ENCODE peak calls at places on chromosomes 4 and X, in six cellular contexts. One of them, this sample, is unnamed. For H3K4me1, the result is how much of the 10 kb centered on the place peaks cover.

GRCh38 chrX:21821875-21822274 is 17.5 kb upstream of the MBTPS2 start:
- DNase-seq in thyroid gland: no peak
- DNase-seq in mucosa of descending colon: no peak
- DNase-seq in heart right ventricle: no peak
- DNase-seq in A549: no peak
- DNase-seq in ovary: no peak
- DNase-seq in this sample: no peak

GRCh38 chr4:56637791-56638190 is 43.3 kb downstream of the HOPX start:
- DNase-seq in thyroid gland: no peak
- DNase-seq in mucosa of descending colon: no peak
- DNase-seq in heart right ventricle: no peak
- DNase-seq in A549: no peak
- DNase-seq in ovary: no peak
- DNase-seq in this sample: no peak

GRCh38 chr4:18846313-18846712 is 824.8 kb upstream of the LCORL start:
- DNase-seq in thyroid gland: no peak
- DNase-seq in mucosa of descending colon: no peak
- DNase-seq in heart right ventricle: no peak
- DNase-seq in A549: no peak
- DNase-seq in ovary: no peak
- DNase-seq in this sample: no peak

GRCh38 chr4:19739101-19739651 is 512.5 kb upstream of the SLIT2 start:
- DNase-seq in thyroid gland: peak
- DNase-seq in mucosa of descending colon: no peak
- DNase-seq in heart right ventricle: no peak
- DNase-seq in A549: no peak
- DNase-seq in ovary: no peak
- DNase-seq in this sample: no peak

GRCh38 chr4:108333353-108333920 is 164.7 kb upstream of the LEF1 start:
- DNase-seq in thyroid gland: no peak
- DNase-seq in mucosa of descending colon: no peak
- DNase-seq in heart right ventricle: no peak
- DNase-seq in A549: no peak
- DNase-seq in ovary: no peak
- DNase-seq in this sample: no peak

GRCh38 chrX:16807548-16807947 is 21.3 kb downstream of the TXLNG start:
- DNase-seq in thyroid gland: no peak
- DNase-seq in mucosa of descending colon: no peak
- DNase-seq in heart right ventricle: no peak
- DNase-seq in A549: no peak
- DNase-seq in ovary: no peak
- DNase-seq in this sample: no peak

GRCh38 chr4:94406668-94407437 is 44.9 kb upstream of the PDLIM5 start:
- DNase-seq in thyroid gland: peak
- DNase-seq in mucosa of descending colon: peak
- DNase-seq in heart right ventricle: peak
- DNase-seq in A549: no peak
- DNase-seq in ovary: peak
- DNase-seq in this sample: peak

GRCh38 chr4:19678763-19679162 is 572.9 kb upstream of the SLIT2 start:
- DNase-seq in thyroid gland: no peak
- DNase-seq in mucosa of descending colon: no peak
- DNase-seq in heart right ventricle: no peak
- DNase-seq in A549: no peak
- DNase-seq in ovary: no peak
- DNase-seq in this sample: no peak

GRCh38 chrX:131271274-131271673 is 17.8 kb downstream of the IGSF1 start:
- DNase-seq in thyroid gland: no peak
- DNase-seq in mucosa of descending colon: no peak
- DNase-seq in heart right ventricle: no peak
- DNase-seq in A549: no peak
- DNase-seq in ovary: no peak
- DNase-seq in this sample: no peak

GRCh38 chr4:134154097-134154496 is 47.5 kb downstream of the PABPC4L start:
- DNase-seq in thyroid gland: no peak
- DNase-seq in mucosa of descending colon: no peak
- DNase-seq in heart right ventricle: no peak
- DNase-seq in A549: no peak
- DNase-seq in ovary: no peak
- DNase-seq in this sample: no peak

GRCh38 chrX:110410598-110410997 is 52.0 kb downstream of the RTL9 start:
- DNase-seq in thyroid gland: no peak
- DNase-seq in mucosa of descending colon: no peak
- DNase-seq in heart right ventricle: no peak
- DNase-seq in A549: no peak
- DNase-seq in ovary: no peak
- DNase-seq in this sample: no peak

GRCh38 chr4:110978761-110979160 is 355.9 kb upstream of the PITX2 start:
- DNase-seq in thyroid gland: no peak
- DNase-seq in mucosa of descending colon: no peak
- DNase-seq in heart right ventricle: no peak
- DNase-seq in A549: no peak
- DNase-seq in ovary: no peak
- DNase-seq in this sample: no peak

GRCh38 chr4:17066972-17067371 is 168.5 kb upstream of the LDB2 start:
- DNase-seq in thyroid gland: no peak
- DNase-seq in mucosa of descending colon: no peak
- DNase-seq in heart right ventricle: no peak
- DNase-seq in A549: peak
- DNase-seq in ovary: no peak
- DNase-seq in this sample: no peak

GRCh38 chr4:57369446-57369845 is 259.3 kb upstream of the IGFBP7 start:
- DNase-seq in thyroid gland: no peak
- DNase-seq in mucosa of descending colon: no peak
- DNase-seq in heart right ventricle: no peak
- DNase-seq in A549: no peak
- DNase-seq in ovary: no peak
- DNase-seq in this sample: no peak

GRCh38 chrX:70293621-70294020 is 3.7 kb downstream of the KIF4A start:
- DNase-seq in thyroid gland: no peak
- DNase-seq in mucosa of descending colon: no peak
- DNase-seq in heart right ventricle: no peak
- DNase-seq in A549: no peak
- DNase-seq in ovary: no peak
- DNase-seq in this sample: no peak

GRCh38 chr4:27096142-27096824 is 235.6 kb downstream of the STIM2 start:
- DNase-seq in thyroid gland: no peak
- DNase-seq in mucosa of descending colon: no peak
- DNase-seq in heart right ventricle: no peak
- DNase-seq in A549: no peak
- DNase-seq in ovary: no peak
- DNase-seq in this sample: no peak

GRCh38 chr4:189974056-189974455 is 33.4 kb downstream of the FRG1 start:
- DNase-seq in thyroid gland: no peak
- DNase-seq in mucosa of descending colon: no peak
- DNase-seq in heart right ventricle: no peak
- DNase-seq in A549: peak
- DNase-seq in ovary: no peak
- DNase-seq in this sample: no peak

GRCh38 chrX:131322646-131323045 is 33.5 kb upstream of the IGSF1 start:
- DNase-seq in thyroid gland: no peak
- DNase-seq in mucosa of descending colon: no peak
- DNase-seq in heart right ventricle: no peak
- DNase-seq in A549: no peak
- DNase-seq in ovary: no peak
- DNase-seq in this sample: no peak

GRCh38 chr4:58225460-58225859 is 1115.3 kb upstream of the IGFBP7 start:
- DNase-seq in thyroid gland: no peak
- DNase-seq in mucosa of descending colon: no peak
- DNase-seq in heart right ventricle: no peak
- DNase-seq in A549: no peak
- DNase-seq in ovary: no peak
- DNase-seq in this sample: no peak

GRCh38 chr4:78379991-78380739 is 171.4 kb upstream of the ANXA3 start:
- DNase-seq in thyroid gland: no peak
- DNase-seq in mucosa of descending colon: peak
- DNase-seq in heart right ventricle: no peak
- DNase-seq in A549: no peak
- DNase-seq in ovary: no peak
- DNase-seq in this sample: no peak

GRCh38 chrX:36431819-36432218 is 512.3 kb downstream of the CFAP47 start:
- DNase-seq in thyroid gland: no peak
- DNase-seq in mucosa of descending colon: no peak
- DNase-seq in heart right ventricle: no peak
- DNase-seq in A549: peak
- DNase-seq in ovary: no peak
- DNase-seq in this sample: no peak

GRCh38 chr4:89356086-89356485 is 48.5 kb upstream of the GPRIN3 start:
- DNase-seq in thyroid gland: peak
- DNase-seq in mucosa of descending colon: no peak
- DNase-seq in heart right ventricle: no peak
- DNase-seq in A549: no peak
- DNase-seq in ovary: no peak
- DNase-seq in this sample: no peak

GRCh38 chr4:138045036-138045435 is 197.1 kb downstream of the SLC7A11 start:
- DNase-seq in thyroid gland: no peak
- DNase-seq in mucosa of descending colon: no peak
- DNase-seq in heart right ventricle: no peak
- DNase-seq in A549: no peak
- DNase-seq in ovary: no peak
- DNase-seq in this sample: no peak

GRCh38 chrX:13119386-13119785 is 75.0 kb upstream of the FAM9C start:
- DNase-seq in thyroid gland: no peak
- DNase-seq in mucosa of descending colon: no peak
- DNase-seq in heart right ventricle: no peak
- DNase-seq in A549: no peak
- DNase-seq in ovary: no peak
- DNase-seq in this sample: no peak
- H3K4me1 ChIP-seq in thyroid gland: under half
- H3K4me1 ChIP-seq in mucosa of descending colon: under half
- H3K4me1 ChIP-seq in heart right ventricle: under half
- H3K4me1 ChIP-seq in A549: half or more
- H3K4me1 ChIP-seq in ovary: under half
- H3K4me1 ChIP-seq in this sample: under half

GRCh38 chr4:85755285-85755684 is 280.3 kb downstream of the ARHGAP24 start:
- DNase-seq in thyroid gland: no peak
- DNase-seq in mucosa of descending colon: no peak
- DNase-seq in heart right ventricle: no peak
- DNase-seq in A549: no peak
- DNase-seq in ovary: no peak
- DNase-seq in this sample: no peak

GRCh38 chr4:85760521-85760920 is 285.6 kb downstream of the ARHGAP24 start:
- DNase-seq in thyroid gland: no peak
- DNase-seq in mucosa of descending colon: no peak
- DNase-seq in heart right ventricle: no peak
- DNase-seq in A549: no peak
- DNase-seq in ovary: peak
- DNase-seq in this sample: no peak

GRCh38 chr4:85759392-85759791 is 284.4 kb downstream of the ARHGAP24 start:
- DNase-seq in thyroid gland: no peak
- DNase-seq in mucosa of descending colon: no peak
- DNase-seq in heart right ventricle: no peak
- DNase-seq in A549: no peak
- DNase-seq in ovary: no peak
- DNase-seq in this sample: no peak

GRCh38 chr4:85761803-85762202 is 286.9 kb downstream of the ARHGAP24 start:
- DNase-seq in thyroid gland: no peak
- DNase-seq in mucosa of descending colon: peak
- DNase-seq in heart right ventricle: peak
- DNase-seq in A549: no peak
- DNase-seq in ovary: peak
- DNase-seq in this sample: no peak

DNA sequence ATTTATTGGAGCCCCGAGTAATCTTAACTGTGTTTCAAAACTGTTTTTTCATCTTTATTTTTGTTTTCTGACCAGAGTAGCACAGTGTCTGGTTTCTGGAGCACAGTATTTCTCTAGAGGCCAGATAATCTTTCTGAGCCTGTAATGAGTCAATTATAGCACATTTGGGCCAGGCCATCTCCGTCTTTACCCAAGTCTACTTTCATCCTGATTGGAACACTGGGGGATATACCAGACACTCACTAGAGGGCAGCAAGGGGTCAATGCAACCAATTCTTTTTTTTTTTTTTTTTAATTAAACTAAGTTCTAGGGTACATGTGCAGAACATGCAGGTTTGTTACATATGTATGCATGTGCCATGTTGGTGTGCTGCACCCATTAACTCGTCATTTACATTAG is 282.0 kb downstream of the ARHGAP24 start:
- DNase-seq in thyroid gland: peak
- DNase-seq in mucosa of descending colon: no peak
- DNase-seq in heart right ventricle: peak
- DNase-seq in A549: no peak
- DNase-seq in ovary: no peak
- DNase-seq in this sample: no peak
- TF ChIP-seq CTCF in thyroid gland: no peak
- TF ChIP-seq CTCF in mucosa of descending colon: no peak
- TF ChIP-seq CTCF in heart right ventricle: peak
- TF ChIP-seq CTCF in A549: peak
- TF ChIP-seq CTCF in ovary: no peak
- TF ChIP-seq CTCF in this sample: peak

GRCh38 chr4:185710487-185710995 is 101.5 kb downstream of the SORBS2 start:
- DNase-seq in thyroid gland: no peak
- DNase-seq in mucosa of descending colon: no peak
- DNase-seq in heart right ventricle: no peak
- DNase-seq in A549: no peak
- DNase-seq in ovary: no peak
- DNase-seq in this sample: no peak

GRCh38 chr4:185713731-185714130 is 98.3 kb downstream of the SORBS2 start:
- DNase-seq in thyroid gland: no peak
- DNase-seq in mucosa of descending colon: no peak
- DNase-seq in heart right ventricle: no peak
- DNase-seq in A549: no peak
- DNase-seq in ovary: no peak
- DNase-seq in this sample: no peak

GRCh38 chr4:185712350-185713024 is 99.5 kb downstream of the SORBS2 start:
- DNase-seq in thyroid gland: no peak
- DNase-seq in mucosa of descending colon: no peak
- DNase-seq in heart right ventricle: no peak
- DNase-seq in A549: no peak
- DNase-seq in ovary: no peak
- DNase-seq in this sample: no peak

GRCh38 chr4:185711764-185712163 is 100.2 kb downstream of the SORBS2 start:
- DNase-seq in thyroid gland: no peak
- DNase-seq in mucosa of descending colon: no peak
- DNase-seq in heart right ventricle: no peak
- DNase-seq in A549: no peak
- DNase-seq in ovary: no peak
- DNase-seq in this sample: no peak

DNA sequence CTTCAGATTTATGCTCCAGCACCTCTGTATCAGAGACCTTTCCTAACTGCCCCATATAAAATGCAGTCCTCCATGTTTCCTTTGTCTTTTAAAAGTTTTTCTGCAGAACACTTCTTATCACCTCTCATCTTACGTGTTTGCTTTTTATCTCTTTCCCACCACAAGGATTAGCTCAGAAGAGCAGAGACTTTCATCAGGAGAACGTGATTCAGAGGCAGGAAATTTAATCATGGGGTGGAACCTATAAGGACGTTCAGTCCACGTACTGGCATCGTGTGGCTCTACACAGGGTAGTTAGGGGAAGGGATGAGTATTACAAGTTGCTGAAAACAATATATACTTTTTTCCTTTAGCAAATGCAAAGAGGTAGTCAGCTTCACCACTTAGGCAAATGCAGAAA is 98.7 kb downstream of the SORBS2 start:
- DNase-seq in thyroid gland: no peak
- DNase-seq in mucosa of descending colon: no peak
- DNase-seq in heart right ventricle: no peak
- DNase-seq in A549: no peak
- DNase-seq in ovary: no peak
- DNase-seq in this sample: no peak
- H3K4me1 ChIP-seq in thyroid gland: half or more
- H3K4me1 ChIP-seq in mucosa of descending colon: under half
- H3K4me1 ChIP-seq in heart right ventricle: half or more
- H3K4me1 ChIP-seq in A549: under half
- H3K4me1 ChIP-seq in ovary: under half
- H3K4me1 ChIP-seq in this sample: half or more

GRCh38 chr4:143025111-143025704 is 159.5 kb upstream of the USP38 start:
- DNase-seq in thyroid gland: no peak
- DNase-seq in mucosa of descending colon: no peak
- DNase-seq in heart right ventricle: no peak
- DNase-seq in A549: no peak
- DNase-seq in ovary: no peak
- DNase-seq in this sample: no peak
- TF ChIP-seq CTCF in thyroid gland: no peak
- TF ChIP-seq CTCF in mucosa of descending colon: no peak
- TF ChIP-seq CTCF in heart right ventricle: peak
- TF ChIP-seq CTCF in A549: peak
- TF ChIP-seq CTCF in ovary: peak
- TF ChIP-seq CTCF in this sample: peak

This sample was measured in left ventricle myocardium inferior.